ENCODE peak calls at places on chromosome 13, in seven cellular contexts. One of them, this sample, is unnamed.

GRCh38 chr13:52925775-52926285 is 77.4 kb upstream of the PCDH8 start:
- DNase-seq in cardiac muscle cell: peak; percentile 67
- DNase-seq in bronchial epithelial cell: peak; percentile 94
- DNase-seq in ovary: no peak
- DNase-seq in cardiac fibroblast: no peak
- DNase-seq in hepatocyte: no peak
- DNase-seq in GM23338: no peak
- DNase-seq in this sample: no peak

GRCh38 chr13:67877031-67877430 is 646.9 kb upstream of the PCDH9 start:
- DNase-seq in GM23338: no peak
- DNase-seq in cardiac fibroblast: no peak
- DNase-seq in bronchial epithelial cell: no peak
- DNase-seq in hepatocyte: no peak
- DNase-seq in cardiac muscle cell: no peak
- DNase-seq in ovary: no peak
- DNase-seq in this sample: no peak

GRCh38 chr13:40452741-40453665 is 213.4 kb downstream of the FOXO1 start:
- DNase-seq in cardiac muscle cell: no peak
- DNase-seq in GM23338: no peak
- DNase-seq in bronchial epithelial cell: peak; percentile 96
- DNase-seq in cardiac fibroblast: peak; percentile 69
- DNase-seq in ovary: no peak
- DNase-seq in hepatocyte: no peak
- DNase-seq in this sample: no peak

GRCh38 chr13:93180376-93180966 is 46.1 kb upstream of the GPC6 start:
- DNase-seq in ovary: no peak
- DNase-seq in GM23338: no peak
- DNase-seq in cardiac muscle cell: no peak
- DNase-seq in cardiac fibroblast: peak; percentile 52
- DNase-seq in hepatocyte: no peak
- DNase-seq in bronchial epithelial cell: no peak
- DNase-seq in this sample: peak; percentile 56

GRCh38 chr13:107743523-107743922 is 471.8 kb downstream of the LIG4 start:
- DNase-seq in hepatocyte: no peak
- DNase-seq in cardiac fibroblast: no peak
- DNase-seq in GM23338: no peak
- DNase-seq in cardiac muscle cell: no peak
- DNase-seq in ovary: no peak
- DNase-seq in bronchial epithelial cell: no peak
- DNase-seq in this sample: no peak

GRCh38 chr13:36148436-36148835 is 17.3 kb upstream of the DCLK1 start:
- DNase-seq in cardiac fibroblast: peak; percentile 54
- DNase-seq in cardiac muscle cell: no peak
- DNase-seq in bronchial epithelial cell: peak; percentile 20
- DNase-seq in ovary: no peak
- DNase-seq in hepatocyte: no peak
- DNase-seq in GM23338: no peak
- DNase-seq in this sample: no peak

GRCh38 chr13:41694902-41695301 is 237.6 kb downstream of the RGCC start:
- DNase-seq in cardiac fibroblast: peak; percentile 98
- DNase-seq in GM23338: no peak
- DNase-seq in bronchial epithelial cell: peak; percentile 91
- DNase-seq in ovary: peak; percentile 56
- DNase-seq in cardiac muscle cell: peak; percentile 61
- DNase-seq in hepatocyte: peak; percentile 78
- DNase-seq in this sample: peak; percentile 91

GRCh38 chr13:111153977-111154332 is 38.8 kb downstream of the ARHGEF7 start:
- DNase-seq in ovary: no peak
- DNase-seq in cardiac fibroblast: peak; percentile 52
- DNase-seq in bronchial epithelial cell: peak; percentile 12
- DNase-seq in hepatocyte: no peak
- DNase-seq in GM23338: peak; percentile 66
- DNase-seq in cardiac muscle cell: no peak
- DNase-seq in this sample: no peak

GRCh38 chr13:48851707-48852106 is 124.0 kb upstream of the FNDC3A start:
- DNase-seq in cardiac fibroblast: no peak
- DNase-seq in cardiac muscle cell: no peak
- DNase-seq in bronchial epithelial cell: no peak
- DNase-seq in GM23338: no peak
- DNase-seq in hepatocyte: no peak
- DNase-seq in ovary: no peak
- DNase-seq in this sample: no peak

GRCh38 chr13:40779796-40780285 is 8.9 kb upstream of the MRPS31 start:
- DNase-seq in hepatocyte: no peak
- DNase-seq in cardiac muscle cell: no peak
- DNase-seq in bronchial epithelial cell: peak; percentile 34
- DNase-seq in cardiac fibroblast: no peak
- DNase-seq in ovary: no peak
- DNase-seq in GM23338: no peak
- DNase-seq in this sample: no peak

DNA sequence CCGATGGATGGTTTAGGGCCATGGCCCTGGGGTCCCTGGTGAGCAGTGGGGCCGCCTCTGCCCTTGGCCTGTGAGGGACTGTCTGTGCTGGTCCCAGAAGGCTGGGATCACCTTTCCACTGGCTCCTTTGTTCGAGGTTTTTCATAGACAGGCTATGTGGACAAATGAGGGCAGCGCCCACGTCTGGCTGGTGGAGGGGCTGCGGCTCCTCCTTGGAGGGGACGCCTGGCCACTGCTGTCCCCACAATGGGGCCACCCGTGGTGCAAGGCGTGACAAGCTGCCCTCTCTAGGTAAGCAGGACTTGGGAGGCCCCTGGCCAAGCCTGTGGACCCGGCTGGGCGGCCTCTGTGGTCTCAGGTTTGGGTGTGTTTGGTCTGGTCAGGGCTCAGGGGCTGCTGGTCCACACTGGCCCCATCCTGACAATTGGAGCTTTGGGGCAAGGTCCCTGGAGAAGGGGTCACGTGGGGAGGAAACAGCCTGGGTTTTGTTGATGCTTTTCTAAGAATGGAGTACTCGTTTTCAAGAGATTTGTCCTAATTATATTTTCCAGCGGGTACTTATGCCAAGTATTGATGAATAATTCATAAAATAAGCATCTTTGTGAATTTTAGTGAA is 33.3 kb downstream of the MCF2L start:
- DNase-seq in cardiac muscle cell: peak; percentile 58
- DNase-seq in cardiac fibroblast: no peak
- DNase-seq in ovary: no peak
- DNase-seq in GM23338: peak; percentile 69
- DNase-seq in hepatocyte: peak; percentile 60
- DNase-seq in bronchial epithelial cell: no peak
- DNase-seq in this sample: no peak
- TF ChIP-seq CTCF in cardiac muscle cell: peak; percentile 30
- TF ChIP-seq CTCF in cardiac fibroblast: no peak
- TF ChIP-seq CTCF in ovary: no peak
- TF ChIP-seq CTCF in GM23338: peak; percentile 56
- TF ChIP-seq CTCF in hepatocyte: peak; percentile 45
- TF ChIP-seq CTCF in bronchial epithelial cell: peak; percentile 22
- TF ChIP-seq CTCF in this sample: peak; percentile 23

DNA sequence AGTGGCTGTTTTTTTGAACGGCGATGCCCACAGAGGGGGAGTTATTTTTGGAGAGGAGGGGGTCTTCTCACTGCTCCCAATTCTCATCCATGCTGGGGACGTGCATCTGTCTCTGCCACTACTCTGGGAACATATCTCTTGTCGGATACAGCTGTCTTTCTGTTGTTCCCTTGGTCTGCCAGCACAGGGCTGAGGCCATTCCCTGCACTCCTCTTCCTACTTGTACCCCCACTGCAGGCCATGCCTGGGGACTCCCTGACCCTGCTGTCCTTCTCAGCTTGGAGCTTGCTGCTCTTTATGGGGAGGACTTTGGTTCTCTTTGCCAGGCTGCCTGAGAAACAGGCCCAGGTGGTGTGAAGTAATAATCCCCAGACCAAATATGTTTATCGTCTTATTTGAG is 19.0 kb downstream of the LRCH1 start:
- DNase-seq in cardiac fibroblast: no peak
- DNase-seq in GM23338: no peak
- DNase-seq in ovary: no peak
- DNase-seq in cardiac muscle cell: no peak
- DNase-seq in bronchial epithelial cell: no peak
- DNase-seq in hepatocyte: no peak
- DNase-seq in this sample: no peak
- H3K4me3 ChIP-seq in cardiac fibroblast: no peak overlapping the region
- H3K4me3 ChIP-seq in GM23338: no peak overlapping the region
- H3K4me3 ChIP-seq in ovary: no peak overlapping the region
- H3K4me3 ChIP-seq in cardiac muscle cell: no peak overlapping the region
- H3K4me3 ChIP-seq in bronchial epithelial cell: no peak overlapping the region
- H3K4me3 ChIP-seq in hepatocyte: no peak overlapping the region
- H3K4me3 ChIP-seq in this sample: no peak overlapping the region

GRCh38 chr13:112760440-112760839 is 70.6 kb downstream of the ATP11A start:
- DNase-seq in cardiac fibroblast: peak; percentile 67
- DNase-seq in bronchial epithelial cell: peak; percentile 56
- DNase-seq in GM23338: no peak
- DNase-seq in ovary: no peak
- DNase-seq in hepatocyte: no peak
- DNase-seq in cardiac muscle cell: no peak
- DNase-seq in this sample: no peak

GRCh38 chr13:112762690-112763080 is 72.8 kb downstream of the ATP11A start:
- DNase-seq in GM23338: no peak
- DNase-seq in hepatocyte: no peak
- DNase-seq in ovary: no peak
- DNase-seq in bronchial epithelial cell: no peak
- DNase-seq in cardiac fibroblast: no peak
- DNase-seq in cardiac muscle cell: no peak
- DNase-seq in this sample: no peak

GRCh38 chr13:112760931-112761330 is 71.1 kb downstream of the ATP11A start:
- DNase-seq in bronchial epithelial cell: no peak
- DNase-seq in cardiac muscle cell: no peak
- DNase-seq in GM23338: no peak
- DNase-seq in ovary: no peak
- DNase-seq in cardiac fibroblast: no peak
- DNase-seq in hepatocyte: no peak
- DNase-seq in this sample: no peak

GRCh38 chr13:112764028-112764427 is 74.2 kb downstream of the ATP11A start:
- DNase-seq in bronchial epithelial cell: no peak
- DNase-seq in ovary: no peak
- DNase-seq in hepatocyte: no peak
- DNase-seq in cardiac muscle cell: no peak
- DNase-seq in GM23338: no peak
- DNase-seq in cardiac fibroblast: no peak
- DNase-seq in this sample: no peak

DNA sequence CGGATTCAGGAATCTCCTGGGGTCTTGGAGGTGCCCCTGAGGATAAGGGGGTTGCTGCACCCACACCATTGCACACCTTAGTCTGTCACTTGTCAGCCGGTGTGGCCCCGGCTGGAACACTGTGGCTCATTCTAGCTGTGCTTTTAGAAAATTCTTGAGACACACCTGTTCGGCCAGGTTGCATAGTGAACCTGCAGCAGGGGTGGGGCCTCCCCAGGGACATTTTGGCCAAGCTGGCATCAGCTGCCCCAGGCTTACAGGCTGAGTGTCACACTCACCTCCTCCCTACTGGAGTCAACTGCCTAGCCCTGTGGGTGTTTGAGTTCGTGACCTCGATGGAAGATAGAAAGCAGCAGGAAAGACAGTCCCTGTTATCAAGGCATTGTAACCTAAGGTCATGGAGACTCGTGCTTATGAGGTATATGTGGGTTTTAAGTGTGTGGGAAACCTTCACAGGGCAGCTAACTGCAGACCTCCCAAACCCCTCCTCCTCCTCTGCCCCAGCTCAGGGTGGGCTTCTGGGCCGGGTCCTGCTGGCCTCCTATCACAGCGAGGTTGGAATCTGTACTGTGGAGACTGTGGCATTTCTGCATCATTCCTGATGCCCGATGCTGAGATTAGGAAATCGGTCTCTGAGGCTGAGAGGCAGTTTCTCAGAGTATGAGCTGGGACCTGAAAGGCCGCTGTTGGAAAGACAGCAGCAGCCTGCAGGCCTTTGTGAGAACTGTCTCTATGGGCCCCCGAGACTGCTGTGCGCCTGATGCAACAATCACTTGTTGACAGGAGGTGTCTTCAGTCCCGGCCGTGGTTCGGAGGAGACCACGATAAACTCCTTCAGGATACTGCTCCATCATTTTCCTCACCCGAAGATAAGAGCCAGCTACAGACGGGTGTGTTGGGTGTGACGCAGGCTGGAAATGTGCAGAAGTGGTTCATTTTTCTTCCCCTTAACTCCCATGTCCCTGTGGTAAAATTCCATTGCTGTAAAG is 72.2 kb downstream of the ATP11A start:
- DNase-seq in cardiac fibroblast: peak; percentile 47
- DNase-seq in ovary: no peak
- DNase-seq in hepatocyte: peak; percentile 53
- DNase-seq in GM23338: peak; percentile 60
- DNase-seq in cardiac muscle cell: peak; percentile 55
- DNase-seq in bronchial epithelial cell: no peak
- DNase-seq in this sample: peak; percentile 25
- TF ChIP-seq CTCF in cardiac fibroblast: peak; percentile 10
- TF ChIP-seq CTCF in ovary: no peak
- TF ChIP-seq CTCF in hepatocyte: no peak
- TF ChIP-seq CTCF in GM23338: no peak
- TF ChIP-seq CTCF in cardiac muscle cell: peak; percentile 37
- TF ChIP-seq CTCF in bronchial epithelial cell: no peak
- TF ChIP-seq CTCF in this sample: no peak

DNA sequence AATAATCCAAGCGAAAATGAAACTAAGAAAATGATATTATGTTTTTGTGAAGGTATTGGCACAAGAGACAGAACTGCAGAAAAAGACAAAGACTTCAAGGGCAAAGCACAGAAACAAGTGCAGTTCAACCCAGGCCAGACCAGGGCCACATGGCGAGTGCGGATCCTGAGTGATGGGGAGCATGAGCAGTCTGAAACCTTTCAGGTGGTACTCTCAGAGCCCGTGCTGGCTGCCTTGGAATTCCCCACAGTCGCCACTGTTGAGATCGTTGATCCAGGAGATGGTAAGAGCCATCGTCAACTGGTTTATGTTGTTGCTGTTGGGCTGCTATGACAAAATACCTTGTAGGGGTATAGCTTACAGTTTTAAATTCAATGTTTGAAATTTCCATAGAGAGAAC is 82.6 kb downstream of the FREM2 start:
- DNase-seq in hepatocyte: no peak
- DNase-seq in GM23338: no peak
- DNase-seq in cardiac fibroblast: no peak
- DNase-seq in cardiac muscle cell: no peak
- DNase-seq in bronchial epithelial cell: no peak
- DNase-seq in ovary: no peak
- DNase-seq in this sample: no peak
- H3K4me3 ChIP-seq in hepatocyte: no peak overlapping the region
- H3K4me3 ChIP-seq in GM23338: no peak overlapping the region
- H3K4me3 ChIP-seq in cardiac fibroblast: no peak overlapping the region
- H3K4me3 ChIP-seq in cardiac muscle cell: no peak overlapping the region
- H3K4me3 ChIP-seq in bronchial epithelial cell: no peak overlapping the region
- H3K4me3 ChIP-seq in ovary: no peak overlapping the region
- H3K4me3 ChIP-seq in this sample: no peak overlapping the region